ENCODE peak calls at places on chromosomes 3 and 15, in six cellular contexts. M is GM23338; K is AG04450; F is C1 segment of cervical spinal cord; Q is effector CD4-positive, alpha-beta T cell; O is nucleus accumbens. W is an unnamed sample.

GRCh38 chr3:52524752-52525661 is 8.7 kb downstream of the NT5DC2 start:
- DNase-seq in M (no peak), K (no peak), F (no peak), Q (no peak), O (no peak), W (peak)

GRCh38 chr3:170565495-170565894 is 20.4 kb downstream of the SLC7A14 start:
- DNase-seq in M (no peak), K (no peak), F (no peak), Q (no peak), O (no peak), W (no peak)

GRCh38 chr3:31709005-31709404 is 176.3 kb downstream of the STT3B start:
- DNase-seq in M (no peak), K (no peak), F (no peak), Q (no peak), O (no peak), W (peak)

GRCh38 chr3:81989773-81990172 is 228.3 kb upstream of the GBE1 start:
- DNase-seq in M (no peak), K (no peak), F (no peak), Q (no peak), O (no peak), W (no peak)

GRCh38 chr3:66956740-66957139 is 41.4 kb upstream of the KBTBD8 start:
- DNase-seq in M (no peak), K (no peak), F (no peak), Q (no peak), O (no peak), W (no peak)

GRCh38 chr15:40353697-40354096 is 2.9 kb downstream of the PHGR1 start:
- DNase-seq in M (no peak), K (no peak), F (no peak), Q (no peak), O (no peak), W (no peak)

GRCh38 chr3:46187876-46188275 is 20.2 kb downstream of the CCR1 start:
- DNase-seq in M (no peak), K (no peak), F (no peak), Q (no peak), O (no peak), W (no peak)

GRCh38 chr15:31330111-31330785 is 3.6 kb downstream of the KLF13 start:
- DNase-seq in M (no peak), K (no peak), F (no peak), Q (no peak), O (no peak), W (no peak)

GRCh38 chr3:50390523-50391177 is 31.3 kb upstream of the TMEM115 start:
- DNase-seq in M (no peak), K (no peak), F (no peak), Q (no peak), O (peak), W (no peak)

W was measured in dorsolateral prefrontal cortex.